ENCODE peak calls at places on chromosome 13, in seven cellular contexts. B is thyroid gland, N is Caco-2, R is A673, M is OCI-LY7, Z is fibroblast of lung, S is HCT116. X is an unnamed sample. For H3K4me1, the result is how much of the 10 kb centered on the place peaks cover.

GRCh38 chr13:97235549-97236206 is 13.5 kb downstream of the MBNL2 start:
- DNase-seq in B (no peak), N (no peak), R (no peak), M (no peak), Z (no peak), S (no peak), X (no peak)

GRCh38 chr13:45219938-45220375 is 19.1 kb upstream of the KCTD4 start:
- DNase-seq in B (no peak), N (no peak), R (peak), M (no peak), Z (peak), S (peak), X (no peak)

GRCh38 chr13:99207511-99207910 is 6.9 kb downstream of the UBAC2 start:
- DNase-seq in B (no peak), N (no peak), R (no peak), M (no peak), Z (no peak), S (no peak), X (no peak)

GRCh38 chr13:25179810-25180437 is 7.8 kb upstream of the AMER2 start:
- DNase-seq in B (no peak), N (no peak), R (no peak), M (peak), Z (no peak), S (no peak), X (no peak)

GRCh38 chr13:40777166-40777956 is 6.4 kb upstream of the MRPS31 start:
- DNase-seq in B (peak), N (peak), R (peak), M (peak), Z (peak), S (peak), X (peak)

GRCh38 chr13:85497652-85498051 is 301.6 kb downstream of the SLITRK6 start:
- DNase-seq in B (no peak), N (no peak), R (no peak), M (no peak), Z (peak), S (no peak), X (no peak)

GRCh38 chr13:51995677-51996551 is 15.3 kb downstream of the ATP7B start:
- DNase-seq in B (peak), N (no peak), R (peak), M (no peak), Z (peak), S (no peak), X (no peak)

GRCh38 chr13:82330499-82330898 is 1551.8 kb downstream of the SLITRK1 start:
- DNase-seq in B (no peak), N (peak), R (peak), M (peak), Z (peak), S (no peak), X (peak)

GRCh38 chr13:89375839-89376238 is 1704.7 kb downstream of the SLITRK5 start:
- DNase-seq in B (no peak), N (no peak), R (peak), M (no peak), Z (peak), S (no peak), X (no peak)

GRCh38 chr13:80924596-80924995 is 583.7 kb upstream of the SPRY2 start:
- DNase-seq in B (no peak), N (no peak), R (no peak), M (no peak), Z (peak), S (no peak), X (no peak)

GRCh38 chr13:70568571-70568970 is 460.3 kb upstream of the KLHL1 start:
- DNase-seq in B (no peak), N (peak), R (peak), M (peak), Z (peak), S (peak), X (peak)

GRCh38 chr13:86986448-86986847 is 684.7 kb upstream of the SLITRK5 start:
- DNase-seq in B (no peak), N (no peak), R (no peak), M (no peak), Z (peak), S (no peak), X (no peak)

DNA sequence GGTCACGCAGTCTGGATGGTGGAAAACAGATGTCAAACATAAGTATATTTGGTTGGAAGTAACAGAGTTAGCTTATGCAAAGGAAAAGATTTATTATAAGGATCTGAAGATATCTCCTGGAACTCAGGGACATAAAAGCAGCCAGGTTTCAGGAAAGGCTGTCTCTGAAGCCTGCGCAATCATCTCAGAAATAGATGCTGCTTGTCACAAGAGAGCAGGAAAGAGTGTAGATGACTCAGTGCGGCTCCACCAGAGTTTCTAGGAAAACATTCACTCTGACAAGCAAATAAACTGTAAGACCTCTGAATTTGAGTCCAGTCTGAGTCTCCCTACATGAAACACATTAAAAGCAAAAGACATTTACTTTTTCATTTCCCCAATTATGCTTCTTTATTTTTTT is 220.4 kb upstream of the HTR2A start:
- DNase-seq in B (no peak), N (no peak), R (no peak), M (no peak), Z (peak), S (no peak), X (no peak)
- H3K4me1 ChIP-seq in B (under half), N (under half), R (under half), M (under half), Z (under half), S (under half), X (under half)

GRCh38 chr13:27637289-27637626 is 15.6 kb downstream of the POLR1D start:
- DNase-seq in B (no peak), N (no peak), R (no peak), M (no peak), Z (no peak), S (no peak), X (no peak)
- H3K4me3 ChIP-seq in B (no peak), N (no peak), R (no peak), M (no peak), Z (no peak), S (no peak), X (no peak)

GRCh38 chr13:93462151-93462550 is 235.5 kb downstream of the GPC6 start:
- DNase-seq in B (no peak), N (no peak), R (no peak), M (no peak), Z (no peak), S (no peak), X (no peak)

GRCh38 chr13:93455881-93456280 is 229.3 kb downstream of the GPC6 start:
- DNase-seq in B (no peak), N (no peak), R (no peak), M (no peak), Z (no peak), S (no peak), X (no peak)

DNA sequence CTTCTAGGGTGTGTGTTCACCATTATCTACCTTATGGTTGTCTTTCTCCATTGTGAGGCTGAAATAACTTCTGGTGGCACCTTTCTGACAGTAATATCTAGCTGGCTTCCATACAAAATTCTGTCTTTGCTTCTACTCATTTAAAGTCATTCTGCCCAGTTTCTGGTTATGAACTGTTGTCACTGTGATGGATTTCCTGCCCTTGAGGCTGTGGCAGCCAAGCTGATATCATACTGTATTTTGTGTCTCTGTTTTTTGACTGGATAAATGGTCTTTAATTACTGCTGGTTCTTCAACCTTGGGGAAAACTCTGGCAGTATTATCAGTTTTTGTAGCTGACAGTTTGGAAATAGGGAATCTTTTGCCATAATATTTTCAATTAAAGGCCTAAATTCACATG is 233.4 kb downstream of the GPC6 start:
- DNase-seq in B (no peak), N (no peak), R (no peak), M (no peak), Z (no peak), S (no peak), X (no peak)
- H3K4me1 ChIP-seq in B (under half), N (under half), R (under half), M (under half), Z (under half), S (under half), X (under half)

GRCh38 chr13:95536629-95537241 is 15.8 kb upstream of the CLDN10 start:
- DNase-seq in B (no peak), N (no peak), R (peak), M (peak), Z (peak), S (peak), X (no peak)
- H3K4me3 ChIP-seq in B (no peak), N (no peak), R (no peak), M (no peak), Z (no peak), S (no peak), X (no peak)

GRCh38 chr13:111468037-111468959 is 147.9 kb downstream of the TEX29 start:
- DNase-seq in B (no peak), N (no peak), R (no peak), M (no peak), Z (no peak), S (no peak), X (no peak)

GRCh38 chr13:111467111-111467890 is 146.9 kb downstream of the TEX29 start:
- DNase-seq in B (no peak), N (no peak), R (no peak), M (no peak), Z (no peak), S (no peak), X (no peak)

GRCh38 chr13:111469916-111470506 is 149.6 kb downstream of the TEX29 start:
- DNase-seq in B (peak), N (no peak), R (no peak), M (no peak), Z (no peak), S (no peak), X (no peak)

GRCh38 chr13:111470933-111471332 is 150.5 kb downstream of the TEX29 start:
- DNase-seq in B (no peak), N (no peak), R (no peak), M (no peak), Z (no peak), S (no peak), X (no peak)

GRCh38 chr13:111469450-111469849 is 149.0 kb downstream of the TEX29 start:
- DNase-seq in B (no peak), N (no peak), R (no peak), M (no peak), Z (no peak), S (no peak), X (no peak)
- H3K4me1 ChIP-seq in B (under half), N (under half), R (under half), M (under half), Z (under half), S (under half), X (under half)

DNA sequence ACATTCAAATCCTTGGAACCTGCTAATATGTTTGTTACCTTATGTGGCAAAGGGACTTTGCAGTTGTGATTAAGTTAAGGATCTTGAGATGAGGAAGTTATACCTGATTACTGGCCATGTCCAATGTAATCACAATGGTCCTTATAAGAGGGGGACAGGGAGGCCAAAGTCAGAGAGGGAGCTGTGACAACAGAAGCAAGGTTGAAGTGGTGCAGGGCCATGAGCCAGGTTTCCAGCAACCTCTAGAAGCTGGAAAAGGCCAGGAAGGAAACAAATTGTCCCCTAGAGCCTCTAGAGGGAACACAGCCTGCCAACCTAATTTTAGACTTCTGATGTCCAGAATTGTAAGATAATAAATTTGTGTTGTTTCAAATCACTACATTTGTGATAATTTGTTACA is 334.7 kb upstream of the DACH1 start:
- DNase-seq in B (peak), N (no peak), R (no peak), M (no peak), Z (no peak), S (no peak), X (no peak)
- H3K4me3 ChIP-seq in B (no peak), N (no peak), R (no peak), M (no peak), Z (no peak), S (no peak), X (no peak)

GRCh38 chr13:95678967-95679366 is 2.0 kb downstream of the DNAJC3 start:
- DNase-seq in B (no peak), N (no peak), R (no peak), M (no peak), Z (no peak), S (no peak), X (no peak)
- H3K4me1 ChIP-seq in B (under half), N (under half), R (under half), M (under half), Z (under half), S (under half), X (under half)

GRCh38 chr13:50513528-50513863 is 330.0 kb downstream of the DLEU7 start:
- DNase-seq in B (no peak), N (no peak), R (no peak), M (peak), Z (no peak), S (no peak), X (no peak)
- H3K4me3 ChIP-seq in B (no peak), N (no peak), R (no peak), M (peak), Z (no peak), S (no peak), X (no peak)

DNA sequence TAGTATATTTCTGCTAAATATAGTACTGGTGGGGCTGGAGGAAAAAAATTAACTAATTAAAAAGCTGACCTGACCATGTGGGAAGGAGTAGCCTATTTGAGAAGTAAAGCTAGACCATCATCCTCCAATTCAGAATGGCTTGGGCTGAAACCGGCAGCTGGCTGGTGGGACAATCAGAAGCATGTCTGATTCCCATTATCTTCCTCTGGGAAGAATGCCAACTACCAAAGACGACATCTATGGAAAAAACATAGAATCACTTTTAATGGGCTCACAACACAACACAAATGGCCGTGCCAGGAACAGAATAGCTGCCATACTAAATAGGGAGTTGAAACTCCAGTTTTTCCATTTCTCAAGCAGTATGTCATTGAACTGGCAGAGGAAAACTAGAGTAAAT is 120.4 kb upstream of the FREM2 start:
- DNase-seq in B (no peak), N (no peak), R (peak), M (no peak), Z (no peak), S (no peak), X (no peak)
- H3K4me1 ChIP-seq in B (under half), N (under half), R (under half), M (under half), Z (under half), S (under half), X (under half)

DNA sequence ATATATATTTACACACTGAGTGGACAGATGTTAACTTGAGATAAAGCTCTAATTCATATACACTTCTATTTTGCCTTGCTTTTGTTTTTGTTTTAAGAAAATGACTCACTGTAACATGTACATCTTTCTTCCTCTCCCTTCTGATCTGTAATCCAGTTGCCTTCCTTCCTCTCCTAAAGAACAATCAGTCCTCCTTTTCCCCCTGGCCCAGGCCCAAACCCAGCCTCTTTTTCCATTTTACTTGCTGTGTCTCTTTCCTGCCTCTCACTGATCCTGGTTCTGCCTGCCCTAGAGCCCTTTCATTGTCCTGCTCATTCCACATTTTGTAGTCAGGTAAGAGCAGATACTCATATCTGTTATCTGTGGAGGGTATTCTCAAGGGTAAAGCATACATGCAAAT is 50.8 kb downstream of the ZAR1L start:
- DNase-seq in B (peak), N (no peak), R (peak), M (no peak), Z (peak), S (no peak), X (no peak)
- H3K4me3 ChIP-seq in B (no peak), N (no peak), R (no peak), M (no peak), Z (no peak), S (no peak), X (no peak)

X was measured in NT2/D1.